ENCODE peak calls at places on chromosome 5, in eight cellular contexts. Q is IMR-90, A is tibial nerve, D is spleen, M is stomach, W is right lobe of liver, L is heart left ventricle, V is testis. O is an unnamed sample.

GRCh38 chr5:142684508-142685031 is 1.3 kb downstream of the FGF1 start:
- DNase-seq in Q (peak; percentile 33), A (no peak), D (no peak), M (no peak), W (no peak), L (no peak), V (peak; percentile 55), O (no peak)

GRCh38 chr5:10354048-10354872 is 765 bp downstream of the MARCHF6 start:
- DNase-seq in Q (peak; percentile 50), A (peak; percentile 44), D (no peak), M (peak; percentile 49), W (peak; percentile 66), L (peak; percentile 68), V (peak; percentile 54), O (peak; percentile 38)

GRCh38 chr5:5351288-5352089 is 71.0 kb upstream of the ICE1 start:
- DNase-seq in Q (no peak), A (no peak), D (no peak), M (no peak), W (no peak), L (no peak), V (no peak), O (no peak)

GRCh38 chr5:157126-157715 is 34.1 kb upstream of the LRRC14B start:
- DNase-seq in Q (no peak), A (no peak), D (peak; percentile 25), M (no peak), W (no peak), L (no peak), V (no peak), O (no peak)

GRCh38 chr5:147037517-147038205 is 159.1 kb upstream of the PPP2R2B start:
- DNase-seq in Q (peak; percentile 20), A (no peak), D (no peak), M (no peak), W (no peak), L (no peak), V (no peak), O (no peak)

GRCh38 chr5:157108961-157109360 is at the start of gene HAVCR2:
- DNase-seq in Q (no peak), A (peak; percentile 47), D (peak; percentile 86), M (peak; percentile 39), W (no peak), L (no peak), V (peak; percentile 32), O (no peak)

GRCh38 chr5:15008476-15008875 is 136.9 kb upstream of the ANKH start:
- DNase-seq in Q (peak; percentile 98), A (peak; percentile 94), D (no peak), M (peak; percentile 90), W (peak; percentile 96), L (peak; percentile 88), V (peak; percentile 26), O (peak; percentile 83)

GRCh38 chr5:153546566-153546965 is 56.1 kb downstream of the GRIA1 start:
- DNase-seq in Q (no peak), A (no peak), D (no peak), M (no peak), W (no peak), L (no peak), V (no peak), O (no peak)

GRCh38 chr5:121968910-121969607 is 7.3 kb downstream of the SRFBP1 start:
- DNase-seq in Q (peak; percentile 100), A (no peak), D (no peak), M (no peak), W (no peak), L (no peak), V (no peak), O (no peak)

GRCh38 chr5:572398-573019 is 39.6 kb upstream of the CEP72 start:
- DNase-seq in Q (no peak), A (no peak), D (no peak), M (no peak), W (no peak), L (no peak), V (no peak), O (no peak)

GRCh38 chr5:52989781-52990530 is 804 bp downstream of the ITGA2 start:
- DNase-seq in Q (peak; percentile 60), A (peak; percentile 8), D (peak; percentile 78), M (peak; percentile 34), W (peak; percentile 45), L (peak; percentile 58), V (peak; percentile 58), O (peak; percentile 26)

GRCh38 chr5:91052977-91053732 is 330.0 kb downstream of the ARRDC3 start:
- DNase-seq in Q (no peak), A (no peak), D (no peak), M (no peak), W (no peak), L (no peak), V (no peak), O (no peak)

GRCh38 chr5:44665101-44665701 is 143.5 kb upstream of the MRPS30 start:
- DNase-seq in Q (no peak), A (no peak), D (peak; percentile 66), M (no peak), W (no peak), L (no peak), V (no peak), O (no peak)

GRCh38 chr5:8396756-8397155 is 527.8 kb downstream of the MTRR start:
- DNase-seq in Q (peak; percentile 13), A (no peak), D (no peak), M (no peak), W (no peak), L (no peak), V (no peak), O (no peak)

GRCh38 chr5:179232091-179232490 is 113.2 kb downstream of the ADAMTS2 start:
- DNase-seq in Q (no peak), A (no peak), D (peak; percentile 38), M (no peak), W (peak; percentile 19), L (no peak), V (no peak), O (peak; percentile 3)

GRCh38 chr5:132010645-132011560 is 555 bp downstream of the ACSL6 start:
- DNase-seq in Q (no peak), A (no peak), D (no peak), M (peak; percentile 22), W (peak; percentile 38), L (peak; percentile 12), V (no peak), O (no peak)

GRCh38 chr5:147658293-147658932 is 124.1 kb downstream of the JAKMIP2 start:
- DNase-seq in Q (no peak), A (no peak), D (no peak), M (no peak), W (no peak), L (no peak), V (no peak), O (no peak)

GRCh38 chr5:132876020-132876759 is 2.7 kb downstream of the LEAP2 start:
- DNase-seq in Q (peak; percentile 69), A (no peak), D (no peak), M (no peak), W (peak; percentile 44), L (no peak), V (no peak), O (no peak)

GRCh38 chr5:143402464-143403356 is 776 bp downstream of the NR3C1 start:
- DNase-seq in Q (peak; percentile 34), A (peak; percentile 55), D (peak; percentile 95), M (peak; percentile 67), W (peak; percentile 82), L (peak; percentile 86), V (peak; percentile 72), O (peak; percentile 58)

GRCh38 chr5:172049226-172049796 is 42.9 kb upstream of the FBXW11 start:
- DNase-seq in Q (no peak), A (no peak), D (peak; percentile 8), M (no peak), W (no peak), L (no peak), V (no peak), O (no peak)

GRCh38 chr5:94407023-94407422 is 211.4 kb downstream of the KIAA0825 start:
- DNase-seq in Q (no peak), A (no peak), D (no peak), M (no peak), W (no peak), L (no peak), V (no peak), O (no peak)

GRCh38 chr5:82720213-82720612 is 357.0 kb downstream of the TMEM167A start:
- DNase-seq in Q (no peak), A (no peak), D (no peak), M (no peak), W (no peak), L (no peak), V (no peak), O (no peak)

GRCh38 chr5:75885849-75886596 is 168.8 kb upstream of the POC5 start:
- DNase-seq in Q (no peak), A (no peak), D (peak; percentile 60), M (no peak), W (no peak), L (no peak), V (peak; percentile 50), O (no peak)

GRCh38 chr5:167582263-167582662 is 709.2 kb upstream of the WWC1 start:
- DNase-seq in Q (peak; percentile 8), A (no peak), D (no peak), M (no peak), W (no peak), L (no peak), V (no peak), O (no peak)

GRCh38 chr5:55278778-55279177 is 28.7 kb downstream of the DHX29 start:
- DNase-seq in Q (peak; percentile 75), A (no peak), D (no peak), M (no peak), W (no peak), L (no peak), V (no peak), O (no peak)

GRCh38 chr5:56302027-56302426 is 68.9 kb upstream of the ANKRD55 start:
- DNase-seq in Q (peak; percentile 58), A (no peak), D (no peak), M (no peak), W (no peak), L (no peak), V (no peak), O (no peak)

GRCh38 chr5:156570615-156571014 is 243.7 kb downstream of the SGCD start:
- DNase-seq in Q (no peak), A (no peak), D (no peak), M (no peak), W (no peak), L (no peak), V (no peak), O (no peak)

GRCh38 chr5:51398875-51399635 is 15.8 kb downstream of the ISL1 start:
- DNase-seq in Q (no peak), A (no peak), D (no peak), M (no peak), W (no peak), L (no peak), V (no peak), O (no peak)
- H3K27me3 ChIP-seq in Q (peaks cover 10% of the 10 kb centered on the region), A (no peaks in the 10 kb centered on the region), D (peaks cover 31% of the 10 kb centered on the region), M (peaks cover 17% of the 10 kb centered on the region), W (no peaks in the 10 kb centered on the region), L (peaks cover 65% of the 10 kb centered on the region), V (no peaks in the 10 kb centered on the region), O (peaks cover 36% of the 10 kb centered on the region)

GRCh38 chr5:6365142-6365976 is 13.0 kb downstream of the MED10 start:
- DNase-seq in Q (peak; percentile 53), A (no peak), D (no peak), M (peak; percentile 16), W (no peak), L (no peak), V (peak; percentile 8), O (no peak)
- TF ChIP-seq POLR2A in Q (no peak), A (no peak), D (no peak), M (no peak), W (no peak), L (no peak), V (no peak), O (no peak)

GRCh38 chr5:58891072-58891970 is 308.4 kb downstream of the RAB3C start:
- DNase-seq in Q (peak; percentile 81), A (peak; percentile 87), D (no peak), M (peak; percentile 70), W (peak; percentile 53), L (peak; percentile 72), V (peak; percentile 88), O (peak; percentile 78)
- H3K4me3 ChIP-seq in Q (no peak overlapping the region), A (peak overlapping the region; percentile 6), D (no peak overlapping the region), M (no peak overlapping the region), W (no peak overlapping the region), L (no peak overlapping the region), V (no peak overlapping the region), O (no peak overlapping the region)

GRCh38 chr5:168723037-168723436 is 143.9 kb upstream of the PANK3 start:
- DNase-seq in Q (no peak), A (no peak), D (no peak), M (no peak), W (no peak), L (no peak), V (no peak), O (no peak)
- H3K27me3 ChIP-seq in Q (no peaks in the 10 kb centered on the region), A (no peaks in the 10 kb centered on the region), D (no peaks in the 10 kb centered on the region), M (peaks cover 4% of the 10 kb centered on the region), W (no peaks in the 10 kb centered on the region), L (no peaks in the 10 kb centered on the region), V (no peaks in the 10 kb centered on the region), O (no peaks in the 10 kb centered on the region)

O was measured in uterus.